ENCODE peak calls at places on chromosomes 12 and 14, in nine cellular contexts. I, N, R, E, O, F, Z, K and T are unnamed samples.

GRCh38 chr12:28017126-28017872 is 44.8 kb upstream of the PTHLH start:
- DNase-seq in F (no peak), E (no peak), O (no peak), K (no peak), Z (no peak), R (no peak), N (no peak), I (no peak), T (no peak)

GRCh38 chr12:51246254-51246853 is 7.7 kb downstream of the DAZAP2 start:
- DNase-seq in R (no peak), E (no peak), K (peak; percentile 53), F (no peak), N (peak; percentile 63), I (no peak), Z (peak; percentile 49), O (no peak), T (peak; percentile 60)

GRCh38 chr14:51396222-51396815 is 156.3 kb downstream of the TMX1 start:
- DNase-seq in Z (peak; percentile 99), K (peak; percentile 99), E (no peak), R (no peak), O (peak; percentile 91), N (peak; percentile 99), F (peak; percentile 11), I (no peak), T (peak; percentile 100)

GRCh38 chr14:93007225-93007997 is 84.5 kb downstream of the CHGA start:
- DNase-seq in O (no peak), Z (no peak), E (peak; percentile 46), N (peak; percentile 85), F (no peak), K (peak; percentile 78), R (no peak), I (no peak), T (peak; percentile 73)

GRCh38 chr14:99572173-99572999 is 31.6 kb downstream of the CCDC85C start:
- DNase-seq in K (no peak), O (no peak), Z (no peak), I (no peak), E (no peak), N (no peak), R (no peak), F (peak; percentile 18), T (no peak)

GRCh38 chr12:53055471-53056266 is 5.8 kb downstream of the TNS2 start:
- DNase-seq in Z (no peak), F (no peak), O (no peak), R (no peak), N (no peak), E (no peak), K (no peak), I (peak; percentile 11), T (no peak)

GRCh38 chr12:3882896-3883564 is 9.8 kb upstream of the PARP11 start:
- DNase-seq in N (peak; percentile 7), F (no peak), K (no peak), Z (peak; percentile 8), O (no peak), E (no peak), R (no peak), I (no peak), T (no peak)

GRCh38 chr14:65824285-65824977 is 411.9 kb downstream of the FUT8 start:
- DNase-seq in Z (peak; percentile 75), E (peak; percentile 53), I (no peak), F (peak; percentile 40), O (peak; percentile 41), K (peak; percentile 40), R (peak; percentile 79), N (peak; percentile 57), T (peak; percentile 70)

GRCh38 chr14:75482366-75482765 is 39.9 kb upstream of the BATF start:
- DNase-seq in Z (no peak), F (no peak), E (no peak), R (no peak), N (no peak), K (no peak), O (no peak), I (no peak), T (no peak)

GRCh38 chr14:33714527-33715222 is 236.2 kb downstream of the EGLN3 start:
- DNase-seq in F (no peak), N (peak; percentile 66), I (no peak), O (no peak), K (peak; percentile 57), R (no peak), Z (peak; percentile 46), E (no peak), T (peak; percentile 31)

GRCh38 chr12:5333096-5333495 is 98.8 kb upstream of the NTF3 start:
- DNase-seq in Z (no peak), K (no peak), E (no peak), R (no peak), F (no peak), O (no peak), I (no peak), N (no peak), T (no peak)

GRCh38 chr12:50458606-50459005 is 46.2 kb upstream of the DIP2B start:
- DNase-seq in R (no peak), F (no peak), O (no peak), N (peak; percentile 70), I (no peak), K (peak; percentile 64), Z (no peak), E (no peak), T (peak; percentile 40)

GRCh38 chr12:124777399-124778372 is 86.0 kb downstream of the SCARB1 start:
- DNase-seq in N (no peak), E (no peak), K (no peak), R (no peak), O (no peak), Z (no peak), I (peak; percentile 59), F (peak; percentile 83), T (no peak)

GRCh38 chr14:50312734-50313054 is 570 bp downstream of the DMAC2L start:
- DNase-seq in K (no peak), O (no peak), N (no peak), Z (no peak), R (no peak), I (no peak), F (peak; percentile 61), E (no peak), T (no peak)

DNA sequence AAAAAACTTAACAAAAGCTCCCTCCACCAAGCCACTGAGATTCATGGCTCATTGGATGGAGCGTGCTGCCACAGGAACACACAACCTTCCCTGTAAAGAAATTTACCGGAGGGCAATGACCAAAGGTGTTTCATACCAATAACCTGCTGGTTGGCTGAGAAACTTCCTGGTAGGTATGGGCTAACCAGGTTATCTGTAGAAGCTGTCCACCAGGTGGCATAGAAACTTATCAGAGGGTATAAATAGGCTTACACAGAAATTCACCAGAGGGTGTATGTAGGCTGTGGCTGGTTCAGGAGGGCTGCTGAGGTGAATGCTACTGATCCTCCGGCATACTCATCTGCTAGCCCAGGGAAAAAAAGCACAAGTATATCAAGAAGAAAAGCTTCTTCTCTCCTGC is 27.1 kb upstream of the MTERF2 start:
- DNase-seq in I (no peak), N (no peak), R (no peak), E (peak; percentile 43), F (no peak), O (no peak), K (no peak), Z (no peak), T (no peak)
- TF ChIP-seq CTCF in I (no peak), N (no peak), R (peak; percentile 8), E (no peak), F (peak; percentile 35), O (no peak), K (no peak), Z (no peak), T (no peak)

GRCh38 chr14:105533391-105533790 is 7.0 kb downstream of the TMEM121 start:
- DNase-seq in Z (no peak), I (no peak), N (no peak), E (no peak), O (no peak), R (no peak), F (no peak), K (no peak), T (no peak)
- H3K4me3 ChIP-seq in Z (no peak overlapping the region), I (no peak overlapping the region), N (no peak overlapping the region), E (no peak overlapping the region), O (no peak overlapping the region), R (no peak overlapping the region), F (no peak overlapping the region), K (no peak overlapping the region), T (no peak overlapping the region)

GRCh38 chr14:54906075-54906474 is 3.4 kb upstream of the GCH1 start:
- DNase-seq in I (no peak), R (no peak), K (no peak), N (no peak), O (no peak), Z (no peak), F (no peak), E (no peak), T (no peak)

GRCh38 chr14:54902143-54902520 is 494 bp downstream of the GCH1 start:
- DNase-seq in K (peak; percentile 17), F (peak; percentile 48), I (peak; percentile 26), O (no peak), E (peak; percentile 82), Z (no peak), N (peak; percentile 43), R (peak; percentile 77), T (peak; percentile 44)

GRCh38 chr14:54908230-54908629 is 5.6 kb upstream of the GCH1 start:
- DNase-seq in F (no peak), N (no peak), Z (no peak), K (no peak), R (no peak), E (no peak), O (no peak), I (no peak), T (no peak)

GRCh38 chr14:54901380-54902142 is 1.1 kb downstream of the GCH1 start:
- DNase-seq in O (no peak), I (no peak), F (no peak), R (peak; percentile 40), N (no peak), K (no peak), E (no peak), Z (peak; percentile 17), T (no peak)

GRCh38 chr14:54902521-54903420 is at the start of gene GCH1:
- DNase-seq in E (peak; percentile 86), K (peak; percentile 12), O (no peak), R (peak; percentile 91), Z (peak; percentile 70), F (peak; percentile 79), I (no peak), N (peak; percentile 35), T (no peak)
- TF ChIP-seq CTCF in E (no peak), K (peak; percentile 17), O (peak; percentile 34), R (peak; percentile 54), Z (peak; percentile 54), F (peak; percentile 28), I (no peak), N (peak; percentile 23), T (peak; percentile 25)

DNA sequence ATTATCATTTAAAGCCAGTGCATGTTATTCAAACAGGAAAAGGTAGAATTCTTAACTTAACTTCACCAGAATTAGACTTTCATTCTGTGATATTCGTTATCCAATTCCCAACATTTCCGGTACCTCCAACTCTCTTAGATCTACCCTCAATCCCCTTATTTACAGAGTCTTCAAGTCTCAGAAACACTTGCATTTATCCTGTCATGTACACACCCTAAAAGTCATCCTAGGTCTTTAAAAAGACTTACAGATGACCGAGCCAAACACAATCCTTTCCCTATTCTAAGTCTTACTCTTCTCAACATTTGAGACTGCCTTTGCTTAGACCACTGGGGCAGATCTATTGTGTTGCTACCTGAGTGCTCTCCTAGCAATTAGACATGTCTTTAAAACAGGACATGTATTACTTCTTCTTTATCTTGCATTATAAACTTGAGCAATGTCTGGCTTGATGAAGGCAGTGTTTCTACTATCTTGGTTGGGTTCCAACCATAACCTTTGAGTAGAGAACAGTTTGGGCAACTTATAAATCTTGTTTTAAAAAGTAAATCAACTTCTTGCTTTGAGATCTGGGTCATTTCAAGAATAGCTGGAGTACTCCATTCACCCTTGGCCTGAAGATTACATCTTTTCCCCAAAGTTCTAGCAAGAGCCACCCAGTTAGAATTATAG is 140.6 kb upstream of the PLEKHG7 start:
- DNase-seq in Z (no peak), F (no peak), N (no peak), K (no peak), R (no peak), E (no peak), O (no peak), I (no peak), T (no peak)
- H3K4me3 ChIP-seq in Z (no peak overlapping the region), F (no peak overlapping the region), N (no peak overlapping the region), K (no peak overlapping the region), R (no peak overlapping the region), E (no peak overlapping the region), O (no peak overlapping the region), I (no peak overlapping the region), T (no peak overlapping the region)